ENCODE peak calls at places on chromosomes 1 and 21, in four cellular contexts. P, Y, M and D are unnamed samples.

GRCh38 chr1:14910947-14911721 is 242.4 kb upstream of the TMEM51 start:
- DNase-seq in Y (no peak), M (no peak), P (no peak), D (no peak)

GRCh38 chr1:99992760-99993467 is 23.1 kb downstream of the SLC35A3 start:
- DNase-seq in Y (no peak), P (no peak), M (no peak), D (no peak)

GRCh38 chr1:36955016-36955415 is 79.3 kb downstream of the GRIK3 start:
- DNase-seq in Y (no peak), P (no peak), M (no peak), D (no peak)

GRCh38 chr1:150024156-150024555 is 13.6 kb upstream of the OTUD7B start:
- DNase-seq in Y (no peak), M (no peak), P (no peak), D (no peak)

GRCh38 chr1:205365945-205366463 is 9.3 kb upstream of the KLHDC8A start:
- DNase-seq in Y (no peak), M (no peak), P (no peak), D (no peak)

GRCh38 chr21:33684923-33685560 is 42.7 kb downstream of the ITSN1 start:
- DNase-seq in P (no peak), M (no peak), Y (no peak), D (peak; percentile 77)

GRCh38 chr1:198788561-198789064 is 149.8 kb downstream of the PTPRC start:
- DNase-seq in Y (no peak), M (no peak), P (no peak), D (peak; percentile 16)

GRCh38 chr1:246602194-246602593 is 35.9 kb downstream of the CNST start:
- DNase-seq in Y (no peak), P (no peak), M (no peak), D (no peak)

GRCh38 chr1:12634696-12635202 is 9.1 kb upstream of the AADACL4 start:
- DNase-seq in P (no peak), Y (no peak), M (no peak), D (peak; percentile 31)

GRCh38 chr1:2428490-2428889 is 16.1 kb upstream of the PEX10 start:
- DNase-seq in Y (no peak), P (no peak), M (no peak), D (no peak)

GRCh38 chr1:220884109-220884980 is 5.1 kb downstream of the HLX start:
- DNase-seq in Y (no peak), P (no peak), M (no peak), D (no peak)

GRCh38 chr1:18299441-18300338 is 181.0 kb upstream of the KLHDC7A start:
- DNase-seq in Y (no peak), P (peak; percentile 46), M (no peak), D (no peak)

GRCh38 chr21:33543505-33544129 is 779 bp downstream of the SON start:
- DNase-seq in Y (no peak), M (peak; percentile 41), P (peak; percentile 76), D (peak; percentile 55)

GRCh38 chr1:207857447-207857846 is 53.5 kb downstream of the CD34 start:
- DNase-seq in M (no peak), P (no peak), Y (no peak), D (no peak)

GRCh38 chr1:67171978-67172377 is 5.7 kb downstream of the IL23R start:
- DNase-seq in Y (no peak), P (no peak), M (no peak), D (no peak)

GRCh38 chr21:40177979-40178378 is 310.7 kb downstream of the PCP4 start:
- DNase-seq in M (no peak), P (no peak), Y (no peak), D (no peak)

GRCh38 chr21:33058468-33059318 is 11.2 kb upstream of the OLIG1 start:
- DNase-seq in P (no peak), Y (no peak), M (no peak), D (no peak)

GRCh38 chr1:110094931-110095654 is 17.1 kb upstream of the UBL4B start:
- DNase-seq in Y (no peak), M (no peak), P (no peak), D (no peak)

GRCh38 chr21:35294231-35294898 is 245.3 kb upstream of the RUNX1 start:
- DNase-seq in M (no peak), Y (no peak), P (no peak), D (no peak)

GRCh38 chr21:37855568-37856391 is 60.5 kb downstream of the KCNJ6 start:
- DNase-seq in M (no peak), Y (peak; percentile 29), P (no peak), D (no peak)

GRCh38 chr21:27062441-27062840 is 95.6 kb upstream of the ADAMTS5 start:
- DNase-seq in M (no peak), Y (no peak), P (no peak), D (no peak)

GRCh38 chr1:46622341-46622740 is 5.7 kb upstream of the MOB3C start:
- DNase-seq in P (peak; percentile 34), Y (no peak), M (no peak), D (no peak)

GRCh38 chr1:29122662-29122986 is 1.1 kb downstream of the TMEM200B start:
- DNase-seq in P (no peak), M (no peak), Y (peak; percentile 70), D (peak; percentile 71)

GRCh38 chr1:29779146-29779545 is 542.8 kb downstream of the PTPRU start:
- DNase-seq in Y (no peak), M (no peak), P (no peak), D (no peak)

GRCh38 chr1:68346192-68346808 is 103.5 kb downstream of the RPE65 start:
- DNase-seq in P (peak; percentile 37), Y (no peak), M (no peak), D (no peak)

GRCh38 chr1:242219298-242219901 is 220.5 kb upstream of the MAP1LC3C start:
- DNase-seq in Y (no peak), M (no peak), P (no peak), D (no peak)

GRCh38 chr1:58841455-58841854 is 57.6 kb upstream of the JUN start:
- DNase-seq in M (no peak), Y (no peak), P (peak; percentile 23), D (no peak)

GRCh38 chr1:56301791-56302190 is 277.6 kb downstream of the PLPP3 start:
- DNase-seq in Y (peak; percentile 23), M (no peak), P (no peak), D (peak; percentile 96)

GRCh38 chr1:153572569-153573015 is 6.9 kb upstream of the S100A2 start:
- DNase-seq in P (peak; percentile 93), M (no peak), Y (peak; percentile 55), D (peak; percentile 67)

GRCh38 chr1:196366817-196367495 is 241.3 kb downstream of the KCNT2 start:
- DNase-seq in Y (no peak), P (no peak), M (no peak), D (no peak)

GRCh38 chr1:40630488-40631223 is 34.8 kb downstream of the RIMS3 start:
- DNase-seq in P (no peak), Y (no peak), M (no peak), D (no peak)

GRCh38 chr1:110300412-110300811 is 38.8 kb upstream of the RBM15 start:
- DNase-seq in Y (no peak), M (no peak), P (no peak), D (no peak)

GRCh38 chr1:218226005-218226404 is 59.1 kb upstream of the RRP15 start:
- DNase-seq in P (no peak), Y (no peak), M (no peak), D (no peak)

GRCh38 chr1:98277111-98277510 is 356.3 kb upstream of the DPYD start:
- DNase-seq in P (peak; percentile 1), Y (no peak), M (no peak), D (peak; percentile 36)

GRCh38 chr1:8194481-8195227 is 123.3 kb upstream of the SLC45A1 start:
- DNase-seq in Y (no peak), M (no peak), P (peak; percentile 85), D (no peak)

GRCh38 chr1:178725603-178726517 is 816 bp downstream of the RALGPS2 start:
- DNase-seq in M (peak; percentile 8), Y (peak; percentile 48), P (peak; percentile 94), D (peak; percentile 89)

GRCh38 chr1:169891539-169891885 is 2.2 kb downstream of the SCYL3 start:
- DNase-seq in P (no peak), M (no peak), Y (no peak), D (no peak)